ENCODE peak calls at places on chromosomes 1 and 21, in six cellular contexts. One of them, this sample, is unnamed.
A peak's percentile ranks its signal among the peaks of the same experiment; 100 is the strongest.

GRCh38 chr1:117630423-117630998 is 24.7 kb downstream of the TENT5C start:
- DNase-seq in activated T-helper 1 cell treated with anti-CD3 and anti-CD28 coated beads, Interleukin-12 subunit alpha, Interleukin-12 subunit beta, Interleukin-2, Interleukin-4 antibody, amounts not matched to agents 30 ng/mL and 10 ng/mL and 1 ng/mL, durations not matched to agents 14 hours and 24 hours and 36 hours: no peak
- DNase-seq in CD4-positive, alpha-beta T cell: no peak
- DNase-seq in HTR-8/SVneo: no peak
- DNase-seq in activated CD4-positive, alpha-beta T cell treated with anti-CD3 and anti-CD28 coated beads for 24 hours: no peak
- DNase-seq in tibial nerve: no peak
- DNase-seq in this sample: peak; percentile 74

GRCh38 chr21:28336299-28336698 is 656.4 kb downstream of the LTN1 start:
- DNase-seq in activated T-helper 1 cell treated with anti-CD3 and anti-CD28 coated beads, Interleukin-12 subunit alpha, Interleukin-12 subunit beta, Interleukin-2, Interleukin-4 antibody, amounts not matched to agents 30 ng/mL and 10 ng/mL and 1 ng/mL, durations not matched to agents 14 hours and 24 hours and 36 hours: no peak
- DNase-seq in CD4-positive, alpha-beta T cell: no peak
- DNase-seq in HTR-8/SVneo: peak; percentile 10
- DNase-seq in activated CD4-positive, alpha-beta T cell treated with anti-CD3 and anti-CD28 coated beads for 24 hours: no peak
- DNase-seq in tibial nerve: no peak
- DNase-seq in this sample: no peak

GRCh38 chr1:203504400-203505250 is 10.7 kb downstream of the OPTC start:
- DNase-seq in activated T-helper 1 cell treated with anti-CD3 and anti-CD28 coated beads, Interleukin-12 subunit alpha, Interleukin-12 subunit beta, Interleukin-2, Interleukin-4 antibody, amounts not matched to agents 30 ng/mL and 10 ng/mL and 1 ng/mL, durations not matched to agents 14 hours and 24 hours and 36 hours: peak; percentile 59
- DNase-seq in CD4-positive, alpha-beta T cell: peak; percentile 78
- DNase-seq in HTR-8/SVneo: peak; percentile 87
- DNase-seq in activated CD4-positive, alpha-beta T cell treated with anti-CD3 and anti-CD28 coated beads for 24 hours: peak; percentile 75
- DNase-seq in tibial nerve: peak; percentile 89
- DNase-seq in this sample: peak; percentile 85

GRCh38 chr1:161730050-161730564 is 8.8 kb downstream of the FCRLB start:
- DNase-seq in activated T-helper 1 cell treated with anti-CD3 and anti-CD28 coated beads, Interleukin-12 subunit alpha, Interleukin-12 subunit beta, Interleukin-2, Interleukin-4 antibody, amounts not matched to agents 30 ng/mL and 10 ng/mL and 1 ng/mL, durations not matched to agents 14 hours and 24 hours and 36 hours: no peak
- DNase-seq in CD4-positive, alpha-beta T cell: no peak
- DNase-seq in HTR-8/SVneo: no peak
- DNase-seq in activated CD4-positive, alpha-beta T cell treated with anti-CD3 and anti-CD28 coated beads for 24 hours: peak; percentile 15
- DNase-seq in tibial nerve: no peak
- DNase-seq in this sample: no peak

GRCh38 chr1:64956733-64957441 is 9.5 kb downstream of the JAK1 start:
- DNase-seq in activated T-helper 1 cell treated with anti-CD3 and anti-CD28 coated beads, Interleukin-12 subunit alpha, Interleukin-12 subunit beta, Interleukin-2, Interleukin-4 antibody, amounts not matched to agents 30 ng/mL and 10 ng/mL and 1 ng/mL, durations not matched to agents 14 hours and 24 hours and 36 hours: peak; percentile 14
- DNase-seq in CD4-positive, alpha-beta T cell: no peak
- DNase-seq in HTR-8/SVneo: no peak
- DNase-seq in activated CD4-positive, alpha-beta T cell treated with anti-CD3 and anti-CD28 coated beads for 24 hours: no peak
- DNase-seq in tibial nerve: no peak
- DNase-seq in this sample: peak; percentile 72

GRCh38 chr1:46152021-46152420 is 19.6 kb upstream of the PIK3R3 start:
- DNase-seq in activated T-helper 1 cell treated with anti-CD3 and anti-CD28 coated beads, Interleukin-12 subunit alpha, Interleukin-12 subunit beta, Interleukin-2, Interleukin-4 antibody, amounts not matched to agents 30 ng/mL and 10 ng/mL and 1 ng/mL, durations not matched to agents 14 hours and 24 hours and 36 hours: no peak
- DNase-seq in CD4-positive, alpha-beta T cell: no peak
- DNase-seq in HTR-8/SVneo: no peak
- DNase-seq in activated CD4-positive, alpha-beta T cell treated with anti-CD3 and anti-CD28 coated beads for 24 hours: no peak
- DNase-seq in tibial nerve: no peak
- DNase-seq in this sample: no peak

GRCh38 chr21:41659791-41660560 is 106.9 kb downstream of the RIPK4 start:
- DNase-seq in activated T-helper 1 cell treated with anti-CD3 and anti-CD28 coated beads, Interleukin-12 subunit alpha, Interleukin-12 subunit beta, Interleukin-2, Interleukin-4 antibody, amounts not matched to agents 30 ng/mL and 10 ng/mL and 1 ng/mL, durations not matched to agents 14 hours and 24 hours and 36 hours: no peak
- DNase-seq in CD4-positive, alpha-beta T cell: no peak
- DNase-seq in HTR-8/SVneo: no peak
- DNase-seq in activated CD4-positive, alpha-beta T cell treated with anti-CD3 and anti-CD28 coated beads for 24 hours: no peak
- DNase-seq in tibial nerve: peak; percentile 28
- DNase-seq in this sample: peak; percentile 61

GRCh38 chr1:203126151-203126865 is 1.2 kb upstream of the ADORA1 start:
- DNase-seq in activated T-helper 1 cell treated with anti-CD3 and anti-CD28 coated beads, Interleukin-12 subunit alpha, Interleukin-12 subunit beta, Interleukin-2, Interleukin-4 antibody, amounts not matched to agents 30 ng/mL and 10 ng/mL and 1 ng/mL, durations not matched to agents 14 hours and 24 hours and 36 hours: no peak
- DNase-seq in CD4-positive, alpha-beta T cell: peak; percentile 21
- DNase-seq in HTR-8/SVneo: no peak
- DNase-seq in activated CD4-positive, alpha-beta T cell treated with anti-CD3 and anti-CD28 coated beads for 24 hours: no peak
- DNase-seq in tibial nerve: no peak
- DNase-seq in this sample: peak; percentile 74

GRCh38 chr1:215022723-215023122 is 59.8 kb upstream of the KCNK2 start:
- DNase-seq in activated T-helper 1 cell treated with anti-CD3 and anti-CD28 coated beads, Interleukin-12 subunit alpha, Interleukin-12 subunit beta, Interleukin-2, Interleukin-4 antibody, amounts not matched to agents 30 ng/mL and 10 ng/mL and 1 ng/mL, durations not matched to agents 14 hours and 24 hours and 36 hours: no peak
- DNase-seq in CD4-positive, alpha-beta T cell: no peak
- DNase-seq in HTR-8/SVneo: no peak
- DNase-seq in activated CD4-positive, alpha-beta T cell treated with anti-CD3 and anti-CD28 coated beads for 24 hours: no peak
- DNase-seq in tibial nerve: no peak
- DNase-seq in this sample: no peak

GRCh38 chr1:17409391-17409811 is 30.1 kb downstream of the RCC2 start:
- DNase-seq in activated T-helper 1 cell treated with anti-CD3 and anti-CD28 coated beads, Interleukin-12 subunit alpha, Interleukin-12 subunit beta, Interleukin-2, Interleukin-4 antibody, amounts not matched to agents 30 ng/mL and 10 ng/mL and 1 ng/mL, durations not matched to agents 14 hours and 24 hours and 36 hours: no peak
- DNase-seq in CD4-positive, alpha-beta T cell: no peak
- DNase-seq in HTR-8/SVneo: no peak
- DNase-seq in activated CD4-positive, alpha-beta T cell treated with anti-CD3 and anti-CD28 coated beads for 24 hours: no peak
- DNase-seq in tibial nerve: no peak
- DNase-seq in this sample: no peak

GRCh38 chr21:44402323-44403105 is 49.1 kb downstream of the TRPM2 start:
- DNase-seq in activated T-helper 1 cell treated with anti-CD3 and anti-CD28 coated beads, Interleukin-12 subunit alpha, Interleukin-12 subunit beta, Interleukin-2, Interleukin-4 antibody, amounts not matched to agents 30 ng/mL and 10 ng/mL and 1 ng/mL, durations not matched to agents 14 hours and 24 hours and 36 hours: no peak
- DNase-seq in CD4-positive, alpha-beta T cell: no peak
- DNase-seq in HTR-8/SVneo: no peak
- DNase-seq in activated CD4-positive, alpha-beta T cell treated with anti-CD3 and anti-CD28 coated beads for 24 hours: no peak
- DNase-seq in tibial nerve: no peak
- DNase-seq in this sample: peak; percentile 49

GRCh38 chr1:174637487-174637886 is 189.7 kb downstream of the GPR52 start:
- DNase-seq in activated T-helper 1 cell treated with anti-CD3 and anti-CD28 coated beads, Interleukin-12 subunit alpha, Interleukin-12 subunit beta, Interleukin-2, Interleukin-4 antibody, amounts not matched to agents 30 ng/mL and 10 ng/mL and 1 ng/mL, durations not matched to agents 14 hours and 24 hours and 36 hours: no peak
- DNase-seq in CD4-positive, alpha-beta T cell: no peak
- DNase-seq in HTR-8/SVneo: no peak
- DNase-seq in activated CD4-positive, alpha-beta T cell treated with anti-CD3 and anti-CD28 coated beads for 24 hours: no peak
- DNase-seq in tibial nerve: no peak
- DNase-seq in this sample: no peak

GRCh38 chr21:28257276-28257675 is 735.4 kb downstream of the LTN1 start:
- DNase-seq in activated T-helper 1 cell treated with anti-CD3 and anti-CD28 coated beads, Interleukin-12 subunit alpha, Interleukin-12 subunit beta, Interleukin-2, Interleukin-4 antibody, amounts not matched to agents 30 ng/mL and 10 ng/mL and 1 ng/mL, durations not matched to agents 14 hours and 24 hours and 36 hours: no peak
- DNase-seq in CD4-positive, alpha-beta T cell: no peak
- DNase-seq in HTR-8/SVneo: no peak
- DNase-seq in activated CD4-positive, alpha-beta T cell treated with anti-CD3 and anti-CD28 coated beads for 24 hours: no peak
- DNase-seq in tibial nerve: no peak
- DNase-seq in this sample: no peak

GRCh38 chr1:9658186-9658585 is 6.7 kb downstream of the PIK3CD start:
- DNase-seq in activated T-helper 1 cell treated with anti-CD3 and anti-CD28 coated beads, Interleukin-12 subunit alpha, Interleukin-12 subunit beta, Interleukin-2, Interleukin-4 antibody, amounts not matched to agents 30 ng/mL and 10 ng/mL and 1 ng/mL, durations not matched to agents 14 hours and 24 hours and 36 hours: no peak
- DNase-seq in CD4-positive, alpha-beta T cell: no peak
- DNase-seq in HTR-8/SVneo: no peak
- DNase-seq in activated CD4-positive, alpha-beta T cell treated with anti-CD3 and anti-CD28 coated beads for 24 hours: no peak
- DNase-seq in tibial nerve: no peak
- DNase-seq in this sample: no peak

GRCh38 chr1:6912507-6912906 is 127.3 kb downstream of the CAMTA1 start:
- DNase-seq in activated T-helper 1 cell treated with anti-CD3 and anti-CD28 coated beads, Interleukin-12 subunit alpha, Interleukin-12 subunit beta, Interleukin-2, Interleukin-4 antibody, amounts not matched to agents 30 ng/mL and 10 ng/mL and 1 ng/mL, durations not matched to agents 14 hours and 24 hours and 36 hours: no peak
- DNase-seq in CD4-positive, alpha-beta T cell: no peak
- DNase-seq in HTR-8/SVneo: no peak
- DNase-seq in activated CD4-positive, alpha-beta T cell treated with anti-CD3 and anti-CD28 coated beads for 24 hours: no peak
- DNase-seq in tibial nerve: no peak
- DNase-seq in this sample: no peak

GRCh38 chr1:36570478-36571060 is 87.9 kb upstream of the CSF3R start:
- DNase-seq in activated T-helper 1 cell treated with anti-CD3 and anti-CD28 coated beads, Interleukin-12 subunit alpha, Interleukin-12 subunit beta, Interleukin-2, Interleukin-4 antibody, amounts not matched to agents 30 ng/mL and 10 ng/mL and 1 ng/mL, durations not matched to agents 14 hours and 24 hours and 36 hours: no peak
- DNase-seq in CD4-positive, alpha-beta T cell: no peak
- DNase-seq in HTR-8/SVneo: no peak
- DNase-seq in activated CD4-positive, alpha-beta T cell treated with anti-CD3 and anti-CD28 coated beads for 24 hours: no peak
- DNase-seq in tibial nerve: no peak
- DNase-seq in this sample: peak; percentile 40

GRCh38 chr1:162678439-162678838 is 46.2 kb downstream of the DDR2 start:
- DNase-seq in activated T-helper 1 cell treated with anti-CD3 and anti-CD28 coated beads, Interleukin-12 subunit alpha, Interleukin-12 subunit beta, Interleukin-2, Interleukin-4 antibody, amounts not matched to agents 30 ng/mL and 10 ng/mL and 1 ng/mL, durations not matched to agents 14 hours and 24 hours and 36 hours: no peak
- DNase-seq in CD4-positive, alpha-beta T cell: no peak
- DNase-seq in HTR-8/SVneo: peak; percentile 30
- DNase-seq in activated CD4-positive, alpha-beta T cell treated with anti-CD3 and anti-CD28 coated beads for 24 hours: no peak
- DNase-seq in tibial nerve: no peak
- DNase-seq in this sample: no peak